ENCODE peak calls at places on chromosomes 2 and 18, in six cellular contexts. X, D, H, G, B and K are unnamed samples.

GRCh38 chr2:219249203-219249980 is 3.7 kb upstream of the TUBA4B start:
- DNase-seq in X (peak), D (peak), H (peak), G (peak), B (no peak), K (peak)

GRCh38 chr2:238919307-238919706 is 71.4 kb downstream of the TWIST2 start:
- DNase-seq in X (no peak), D (no peak), H (no peak), G (no peak), B (no peak), K (no peak)

GRCh38 chr2:64404743-64405142 is 49.2 kb upstream of the LGALSL start:
- DNase-seq in X (no peak), D (peak), H (no peak), G (no peak), B (no peak), K (no peak)

GRCh38 chr18:43465483-43465882 is 188.2 kb upstream of the SYT4 start:
- DNase-seq in X (no peak), D (no peak), H (no peak), G (no peak), B (no peak), K (no peak)

GRCh38 chr2:112691761-112692370 is 29.0 kb upstream of the NT5DC4 start:
- DNase-seq in X (no peak), D (peak), H (no peak), G (no peak), B (no peak), K (no peak)

GRCh38 chr2:203679401-203679800 is 27.0 kb upstream of the CD28 start:
- DNase-seq in X (no peak), D (no peak), H (no peak), G (no peak), B (no peak), K (no peak)

GRCh38 chr2:238929242-238930081 is 81.6 kb downstream of the TWIST2 start:
- DNase-seq in X (no peak), D (peak), H (no peak), G (no peak), B (no peak), K (no peak)

GRCh38 chr2:238444242-238444641 is 17.5 kb downstream of the ASB1 start:
- DNase-seq in X (no peak), D (no peak), H (no peak), G (no peak), B (no peak), K (no peak)

GRCh38 chr2:138421315-138421970 is 80.1 kb upstream of the SPOPL start:
- DNase-seq in X (no peak), D (peak), H (peak), G (no peak), B (no peak), K (no peak)

GRCh38 chr2:227748079-227748478 is 2.4 kb downstream of the SCYGR8 start:
- DNase-seq in X (no peak), D (no peak), H (peak), G (no peak), B (no peak), K (no peak)

GRCh38 chr2:200380833-200381542 is 74.5 kb downstream of the SPATS2L start:
- DNase-seq in X (no peak), D (peak), H (peak), G (no peak), B (no peak), K (no peak)

GRCh38 chr2:19614066-19614465 is 255.6 kb upstream of the OSR1 start:
- DNase-seq in X (no peak), D (peak), H (no peak), G (no peak), B (no peak), K (no peak)

GRCh38 chr2:120825370-120826259 is 89.9 kb downstream of the GLI2 start:
- DNase-seq in X (peak), D (peak), H (peak), G (no peak), B (no peak), K (no peak)

GRCh38 chr2:133458280-133458679 is 110.0 kb downstream of the NCKAP5 start:
- DNase-seq in X (no peak), D (peak), H (peak), G (no peak), B (no peak), K (no peak)

GRCh38 chr2:184416514-184416913 is 181.8 kb upstream of the ZNF804A start:
- DNase-seq in X (no peak), D (no peak), H (no peak), G (no peak), B (no peak), K (no peak)